ENCODE peak calls at places on chromosomes 4 and X, in four cellular contexts. J is left ventricle myocardium inferior, L is H9, B is Peyer's patch. D is an unnamed sample.

GRCh38 chr4:100461796-100462195 is 56.0 kb downstream of the EMCN start:
- DNase-seq in J (no peak), L (no peak), B (no peak), D (no peak)

GRCh38 chr4:164229255-164229654 is 524.7 kb upstream of the SMIM31 start:
- DNase-seq in J (no peak), L (no peak), B (no peak), D (no peak)

GRCh38 chrX:136447968-136448367 is 39.8 kb upstream of the BRS3 start:
- DNase-seq in J (no peak), L (no peak), B (no peak), D (no peak)

GRCh38 chr4:86543560-86544312 is 50.4 kb upstream of the PTPN13 start:
- DNase-seq in J (no peak), L (no peak), B (no peak), D (no peak)

GRCh38 chr4:26992657-26993361 is 132.2 kb downstream of the STIM2 start:
- DNase-seq in J (no peak), L (no peak), B (peak; percentile 60), D (peak; percentile 46)

GRCh38 chrX:132092439-132093065 is 35.3 kb downstream of the FRMD7 start:
- DNase-seq in J (peak; percentile 17), L (peak; percentile 66), B (peak; percentile 77), D (peak; percentile 85)

GRCh38 chrX:154459843-154460242 is 1.8 kb downstream of the PLXNA3 start:
- DNase-seq in J (no peak), L (no peak), B (no peak), D (peak; percentile 31)

GRCh38 chr4:186204103-186204559 is 12.8 kb downstream of the CYP4V2 start:
- DNase-seq in J (no peak), L (no peak), B (peak; percentile 80), D (no peak)

GRCh38 chr4:62548108-62548524 is 1348.0 kb downstream of the ADGRL3 start:
- DNase-seq in J (peak; percentile 55), L (peak; percentile 65), B (peak; percentile 78), D (no peak)

DNA sequence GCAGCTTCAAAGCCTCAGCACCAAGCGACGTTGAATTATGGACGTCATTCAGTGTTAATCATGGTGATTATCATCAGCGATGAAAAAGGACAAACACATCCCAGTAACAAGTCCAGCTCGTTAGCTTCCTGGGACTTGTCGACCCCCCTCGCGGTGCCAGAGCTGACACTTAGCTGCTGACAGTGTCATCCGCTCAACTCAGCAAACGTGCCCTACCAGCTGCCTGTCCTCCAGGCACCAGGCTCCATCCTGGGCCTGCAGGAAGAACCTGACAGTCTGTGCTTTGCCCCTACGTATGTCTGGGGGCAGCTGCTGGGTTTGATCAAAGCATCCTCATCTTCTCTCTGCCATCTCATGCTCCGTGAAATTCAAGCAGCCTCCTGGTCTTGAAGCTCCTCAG is 137.0 kb upstream of the PSAPL1 start:
- DNase-seq in J (no peak), L (no peak), B (no peak), D (no peak)
- H3K9me3 ChIP-seq in J (peaks cover 23% of the 10 kb centered on the region), L (peaks cover 8% of the 10 kb centered on the region), B (no peaks in the 10 kb centered on the region), D (peaks cover 88% of the 10 kb centered on the region)

DNA sequence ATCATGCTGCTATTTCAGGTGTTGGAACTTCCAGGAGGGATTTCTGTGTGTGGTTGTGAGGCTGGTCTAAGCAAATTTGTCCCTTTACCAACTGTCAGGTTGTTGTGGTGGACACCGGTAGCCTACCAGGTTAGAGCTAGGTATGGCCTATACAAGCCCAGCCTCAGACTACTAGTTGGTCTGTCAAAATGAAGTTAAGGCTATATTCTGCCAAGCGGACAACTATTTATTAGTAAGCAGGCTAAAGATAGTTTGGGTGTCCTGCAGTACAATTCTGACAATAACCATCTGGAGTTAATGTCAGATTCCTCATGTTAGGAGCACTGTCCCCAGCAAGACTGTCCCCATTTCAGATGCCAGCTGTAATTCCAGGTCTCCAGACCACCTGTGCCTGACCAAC is 13.9 kb upstream of the ENPP6 start:
- DNase-seq in J (no peak), L (no peak), B (no peak), D (no peak)
- H3K27me3 ChIP-seq in J (peaks cover 15% of the 10 kb centered on the region), L (no peaks in the 10 kb centered on the region), B (no peaks in the 10 kb centered on the region), D (peaks cover 4% of the 10 kb centered on the region)

DNA sequence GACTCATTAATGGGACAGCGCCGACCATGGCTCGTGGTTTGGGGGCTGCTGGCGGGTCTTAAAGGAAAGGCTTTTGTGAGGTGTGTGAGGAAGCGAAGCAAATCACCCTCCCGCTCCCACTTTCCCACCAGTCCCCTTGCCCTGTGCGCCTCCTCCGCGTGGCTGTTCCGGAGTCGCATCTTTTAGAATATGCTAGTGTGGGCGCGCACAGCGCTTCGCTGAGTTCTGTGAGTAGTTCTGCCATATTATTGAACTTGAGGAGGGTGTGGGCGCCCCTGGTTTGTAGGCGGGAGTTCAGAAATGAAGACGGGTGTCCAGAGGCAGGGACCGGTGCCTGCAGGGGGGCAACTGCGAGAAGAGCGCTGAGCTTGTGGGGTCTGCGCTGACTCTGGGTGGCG is 49.1 kb downstream of the ZNF141 start:
- DNase-seq in J (no peak), L (no peak), B (no peak), D (no peak)
- H3K9me3 ChIP-seq in J (peaks cover 100% of the 10 kb centered on the region), L (peaks cover 26% of the 10 kb centered on the region), B (no peaks in the 10 kb centered on the region), D (peaks cover 93% of the 10 kb centered on the region)

DNA sequence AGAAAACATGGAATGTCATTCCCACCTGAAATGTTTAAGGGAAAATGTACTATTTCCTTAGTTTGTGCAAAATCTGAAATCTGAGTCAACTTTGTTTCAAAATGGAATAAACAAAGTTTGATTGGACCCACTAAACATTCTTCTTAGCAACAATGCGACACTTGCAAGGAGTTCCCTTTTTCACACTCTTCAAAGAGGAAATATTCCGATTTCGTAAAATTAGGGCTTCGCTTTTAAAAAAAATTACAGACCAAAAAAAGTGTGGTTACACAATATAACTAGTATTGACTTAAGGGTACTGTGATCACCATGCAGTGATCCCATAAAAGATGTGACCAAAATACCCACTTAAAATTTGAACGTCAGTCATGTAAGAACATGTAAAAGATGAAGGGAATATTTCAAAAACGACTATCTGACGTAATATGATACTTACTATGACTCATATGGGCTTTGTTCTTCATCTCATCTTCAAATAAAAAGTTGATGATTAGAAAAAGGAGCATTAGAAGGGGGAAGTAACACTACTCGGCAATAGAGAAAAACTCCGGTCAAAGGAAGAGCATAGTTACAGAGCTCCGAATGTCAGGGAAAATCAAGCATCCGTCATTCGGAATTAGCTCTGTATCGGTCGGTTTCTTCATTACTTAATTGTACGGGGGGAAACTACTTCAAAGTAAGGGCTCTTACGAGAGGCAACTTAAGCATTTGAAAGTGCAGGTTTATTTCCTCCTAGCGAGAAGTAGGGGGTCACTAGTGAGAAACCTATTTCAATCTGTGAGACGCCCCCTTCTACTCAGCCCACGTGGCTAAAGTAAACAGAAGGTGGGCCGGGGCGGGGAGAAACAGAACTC is 1.4 kb upstream of the TET2 start:
- DNase-seq in J (no peak), L (no peak), B (no peak), D (peak; percentile 19)
- H3K27me3 ChIP-seq in J (no peaks in the 10 kb centered on the region), L (peaks cover 42% of the 10 kb centered on the region), B (no peaks in the 10 kb centered on the region), D (no peaks in the 10 kb centered on the region)

DNA sequence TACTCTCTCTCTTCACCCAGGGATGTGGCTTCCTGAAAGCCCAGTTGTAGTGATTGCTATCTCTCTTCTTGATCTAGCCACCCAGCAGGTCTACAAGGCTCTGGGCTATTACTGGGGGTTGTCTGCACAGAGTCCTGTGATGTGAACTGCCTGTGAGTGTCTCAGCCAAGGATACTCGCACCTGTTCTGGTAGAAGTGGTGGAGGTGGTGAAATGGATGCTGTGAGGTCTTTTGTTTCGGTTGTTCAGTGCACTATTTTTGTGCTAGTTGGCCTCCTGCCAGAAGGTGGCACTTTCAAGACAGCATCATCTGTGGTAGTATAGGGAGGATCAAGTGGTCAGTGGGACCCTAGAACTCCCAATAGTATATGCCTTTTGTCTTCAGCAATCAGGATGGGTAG is 268.0 kb downstream of the GABRG1 start:
- DNase-seq in J (no peak), L (no peak), B (no peak), D (no peak)
- H3K9me3 ChIP-seq in J (peaks cover 23% of the 10 kb centered on the region), L (no peaks in the 10 kb centered on the region), B (no peaks in the 10 kb centered on the region), D (no peaks in the 10 kb centered on the region)